ENCODE peak calls at places on chromosomes 2 and 18, in five cellular contexts. E is lung, Q is pancreas, L is NT2/D1, T is left ventricle myocardium superior. K is an unnamed sample.

GRCh38 chr2:228535396-228535795 is 353.9 kb upstream of the SPHKAP start:
- DNase-seq in L (no peak), Q (no peak), T (no peak), E (no peak), K (no peak)

GRCh38 chr18:46097853-46098615 is at the start of gene ATP5F1A:
- DNase-seq in Q (peak; percentile 81), T (peak; percentile 89), E (peak; percentile 92), L (peak; percentile 42), K (peak; percentile 94)

GRCh38 chr2:45845058-45845457 is 193.6 kb downstream of the PRKCE start:
- DNase-seq in L (no peak), E (no peak), T (no peak), Q (no peak), K (no peak)

GRCh38 chr2:227577555-227577954 is 21.1 kb upstream of the SCYGR2 start:
- DNase-seq in T (no peak), Q (no peak), E (no peak), L (no peak), K (no peak)

GRCh38 chr2:61238221-61238620 is 76.2 kb downstream of the C2orf74 start:
- DNase-seq in L (no peak), E (no peak), T (no peak), Q (no peak), K (no peak)

GRCh38 chr2:70923378-70924015 is 12.2 kb upstream of the ATP6V1B1 start:
- DNase-seq in Q (no peak), T (no peak), E (no peak), L (no peak), K (no peak)

GRCh38 chr2:57460875-57461274 is 585.7 kb upstream of the VRK2 start:
- DNase-seq in Q (no peak), E (no peak), T (no peak), L (no peak), K (no peak)

GRCh38 chr2:216348909-216349308 is 23.4 kb downstream of the MARCHF4 start:
- DNase-seq in Q (no peak), L (no peak), E (no peak), T (no peak), K (no peak)

GRCh38 chr2:140714586-140714985 is 1416.2 kb downstream of the LRP1B start:
- DNase-seq in E (no peak), T (no peak), L (no peak), Q (no peak), K (no peak)

GRCh38 chr2:46780801-46781445 is 134.7 kb downstream of the MCFD2 start:
- DNase-seq in E (no peak), T (peak; percentile 68), L (peak; percentile 8), Q (no peak), K (no peak)

GRCh38 chr2:72955188-72956049 is 38.1 kb downstream of the EMX1 start:
- DNase-seq in L (no peak), T (no peak), Q (no peak), E (no peak), K (no peak)

GRCh38 chr2:114265256-114265655 is 177.2 kb upstream of the DPP10 start:
- DNase-seq in E (no peak), T (no peak), L (no peak), Q (no peak), K (peak; percentile 6)

GRCh38 chr2:219507555-219508443 is 6.5 kb upstream of the ASIC4 start:
- DNase-seq in E (no peak), T (no peak), Q (peak; percentile 47), L (no peak), K (no peak)

GRCh38 chr2:100334929-100335328 is 12.6 kb upstream of the LONRF2 start:
- DNase-seq in T (no peak), Q (no peak), L (no peak), E (no peak), K (no peak)

GRCh38 chr2:106097370-106098000 is 96.6 kb downstream of the UXS1 start:
- DNase-seq in L (no peak), Q (no peak), T (no peak), E (peak; percentile 28), K (no peak)

GRCh38 chr2:174325373-174325772 is 9.4 kb upstream of the SP9 start:
- DNase-seq in T (no peak), L (no peak), E (no peak), Q (no peak), K (no peak)

GRCh38 chr2:64142817-64143153 is 1.4 kb downstream of the PELI1 start:
- DNase-seq in Q (no peak), T (no peak), L (no peak), E (no peak), K (no peak)

GRCh38 chr2:207156045-207156444 is 9.7 kb downstream of the KLF7 start:
- DNase-seq in L (no peak), T (no peak), E (no peak), Q (no peak), K (no peak)

GRCh38 chr2:124193706-124194105 is 168.6 kb downstream of the CNTNAP5 start:
- DNase-seq in T (no peak), E (no peak), Q (no peak), L (no peak), K (no peak)

GRCh38 chr2:70938580-70938938 is 2.9 kb downstream of the ATP6V1B1 start:
- DNase-seq in L (no peak), T (no peak), E (no peak), Q (no peak), K (no peak)